ENCODE peak calls at places on chromosomes 4 and X, in six cellular contexts. C is GM23338, N is breast epithelium, O is cardiac muscle cell, K is A549, Q is gastrocnemius medialis. Z is an unnamed sample. For H3K4me1, the result is how much of the 10 kb centered on the place peaks cover.

GRCh38 chr4:24922416-24922815 is 9.6 kb upstream of the CCDC149 start:
- DNase-seq in C (no peak), K (no peak), N (no peak), O (no peak), Q (no peak), Z (no peak)

GRCh38 chr4:1458581-1458980 is 52.3 kb upstream of the NKX1-1 start:
- DNase-seq in Q (no peak), C (no peak), O (no peak), N (no peak), K (no peak), Z (no peak)

GRCh38 chrX:9003041-9003440 is 30.9 kb downstream of the FAM9B start:
- DNase-seq in Q (no peak), N (no peak), K (no peak), C (no peak), O (no peak), Z (no peak)

GRCh38 chrX:140274761-140275525 is 229.9 kb downstream of the SOX3 start:
- DNase-seq in O (no peak), Q (no peak), K (no peak), C (peak), N (no peak), Z (no peak)

GRCh38 chr4:129546531-129546930 is 450.6 kb downstream of the C4orf33 start:
- DNase-seq in C (no peak), O (no peak), N (no peak), Q (no peak), K (no peak), Z (no peak)

GRCh38 chr4:116015062-116015461 is 901.6 kb upstream of the NDST4 start:
- DNase-seq in C (peak), O (no peak), N (no peak), Q (no peak), K (no peak), Z (no peak)

GRCh38 chrX:46251755-46252154 is 293.5 kb downstream of the ZNF674 start:
- DNase-seq in C (no peak), Q (no peak), O (no peak), N (no peak), K (peak), Z (no peak)

GRCh38 chr4:85842540-85842939 is 367.6 kb downstream of the ARHGAP24 start:
- DNase-seq in O (no peak), K (no peak), C (no peak), Q (no peak), N (no peak), Z (no peak)

GRCh38 chr4:100420571-100420970 is 97.3 kb downstream of the EMCN start:
- DNase-seq in N (no peak), Q (no peak), C (no peak), K (no peak), O (no peak), Z (no peak)

GRCh38 chrX:39493168-39493567 is 604.6 kb downstream of the BCOR start:
- DNase-seq in C (no peak), N (no peak), K (no peak), O (no peak), Q (no peak), Z (no peak)

GRCh38 chr4:184444953-184445309 is 29.4 kb downstream of the IRF2 start:
- DNase-seq in C (no peak), N (no peak), Q (no peak), K (no peak), O (no peak), Z (peak)
- H3K4me1 ChIP-seq in C (half or more), N (under half), Q (half or more), K (under half), O (under half), Z (half or more)

DNA sequence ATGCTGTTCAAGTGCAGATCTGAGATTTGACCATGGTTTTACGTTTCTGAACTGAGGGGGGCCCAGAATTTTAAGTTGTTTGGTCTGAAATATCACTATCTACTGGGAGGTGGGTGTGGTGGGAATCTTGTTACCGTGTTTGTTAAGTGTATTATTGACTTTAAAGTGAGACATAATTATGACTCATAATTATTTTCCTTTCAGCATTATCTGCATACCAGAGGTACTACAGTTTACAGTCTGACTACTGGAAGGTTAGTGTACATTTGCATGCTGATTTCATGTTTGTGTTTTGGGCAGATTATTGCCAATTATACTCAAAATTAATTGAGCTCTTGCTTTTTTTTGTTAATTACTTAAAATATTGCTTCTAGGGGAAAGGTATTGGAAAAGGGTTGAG is 101.5 kb downstream of the KDM6A start:
- DNase-seq in K (peak), N (no peak), O (no peak), Q (no peak), C (no peak), Z (no peak)
- H3K27ac ChIP-seq in K (no peak), N (no peak), O (peak), Q (no peak), C (no peak), Z (no peak)

GRCh38 chr4:127545271-127545670 is 87.5 kb upstream of the INTU start:
- DNase-seq in C (no peak), Q (no peak), O (no peak), K (no peak), N (no peak), Z (no peak)

GRCh38 chr4:127540497-127541026 is 92.2 kb upstream of the INTU start:
- DNase-seq in Q (no peak), O (no peak), K (no peak), C (peak), N (no peak), Z (no peak)
- H3K4me3 ChIP-seq in Q (no peak), O (no peak), K (no peak), C (peak), N (no peak), Z (no peak)

GRCh38 chr4:78059938-78060337 is 2.8 kb downstream of the FRAS1 start:
- DNase-seq in C (no peak), N (no peak), K (no peak), O (no peak), Q (no peak), Z (no peak)

GRCh38 chr4:78059524-78059889 is 2.4 kb downstream of the FRAS1 start:
- DNase-seq in O (peak), Q (peak), C (peak), N (peak), K (peak), Z (no peak)

GRCh38 chr4:78065514-78066192 is 8.5 kb downstream of the FRAS1 start:
- DNase-seq in C (peak), Q (no peak), O (no peak), N (no peak), K (no peak), Z (no peak)

GRCh38 chr4:78058591-78059523 is 1.7 kb downstream of the FRAS1 start:
- DNase-seq in Q (peak), O (peak), C (peak), N (peak), K (peak), Z (no peak)

GRCh38 chr4:78061939-78062603 is 4.9 kb downstream of the FRAS1 start:
- DNase-seq in C (no peak), Q (no peak), K (no peak), O (no peak), N (no peak), Z (no peak)
- H3K4me1 ChIP-seq in C (half or more), Q (under half), K (under half), O (under half), N (under half), Z (under half)

DNA sequence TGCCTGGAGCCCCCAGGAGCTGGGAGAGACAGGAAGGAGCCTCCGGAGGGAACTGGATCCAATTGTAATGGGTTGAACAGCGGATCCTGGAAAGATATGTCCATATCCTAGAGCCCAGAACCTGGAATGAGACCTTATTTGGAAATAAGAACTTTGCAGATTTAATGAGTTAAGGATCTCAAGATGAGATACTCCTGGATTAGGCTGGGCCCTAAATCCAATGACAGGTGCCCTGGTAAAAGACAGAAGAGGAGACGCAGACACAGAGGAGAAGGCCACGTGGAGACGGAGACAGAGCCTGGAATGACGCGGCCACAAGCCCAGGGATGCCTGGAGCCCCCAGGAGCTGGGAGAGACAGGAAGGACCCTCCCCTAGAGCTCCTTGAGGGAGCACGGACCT is 34.1 kb downstream of the P2RY8 start:
- DNase-seq in N (no peak), Q (no peak), C (no peak), O (no peak), K (no peak), Z (no peak)
- H3K27ac ChIP-seq in N (no peak), Q (no peak), C (no peak), O (no peak), K (no peak), Z (peak)

Z was measured in CD8-positive, alpha-beta memory T cell.